ENCODE peak calls at places on chromosomes 1 and 21, in five cellular contexts. W is NCI-H774, V is GM10248, E is retinal pigment epithelial cell, Y is NCI-H1694 treated with DMSO at 0.1 percent for 48 hours. B is an unnamed sample.

GRCh38 chr1:1899266-1899966 is 8.5 kb upstream of the GNB1 start:
- DNase-seq in V (peak), Y (no peak), W (no peak), E (no peak), B (no peak)

GRCh38 chr1:157830887-157831286 is 10.7 kb downstream of the CD5L start:
- DNase-seq in W (no peak), E (no peak), Y (no peak), V (no peak), B (no peak)

GRCh38 chr21:44006017-44006624 is 6.0 kb upstream of the TRAPPC10 start:
- DNase-seq in E (peak), W (no peak), Y (no peak), V (no peak), B (no peak)

GRCh38 chr1:81158592-81158991 is 642.1 kb upstream of the ADGRL2 start:
- DNase-seq in W (no peak), V (no peak), E (no peak), Y (no peak), B (no peak)

GRCh38 chr1:50099654-50100053 is 9.1 kb upstream of the ELAVL4 start:
- DNase-seq in V (no peak), W (no peak), E (no peak), Y (no peak), B (no peak)

GRCh38 chr1:246497331-246497915 is 9.7 kb downstream of the SMYD3 start:
- DNase-seq in E (peak), Y (peak), W (peak), V (peak), B (no peak)

GRCh38 chr1:203871114-203871875 is 9.9 kb downstream of the SNRPE start:
- DNase-seq in W (peak), V (peak), E (no peak), Y (peak), B (peak)

GRCh38 chr1:168879906-168880734 is 151.1 kb upstream of the DPT start:
- DNase-seq in V (no peak), W (no peak), Y (no peak), E (no peak), B (peak)

GRCh38 chr1:46524843-46525242 is 26.6 kb downstream of the KNCN start:
- DNase-seq in E (no peak), W (no peak), Y (no peak), V (no peak), B (no peak)

GRCh38 chr1:223887724-223888428 is 42.1 kb upstream of the TP53BP2 start:
- DNase-seq in W (no peak), V (no peak), E (peak), Y (no peak), B (peak)

GRCh38 chr1:86067626-86068025 is 88.9 kb downstream of the COL24A1 start:
- DNase-seq in E (peak), V (no peak), Y (no peak), W (no peak), B (no peak)

GRCh38 chr1:198775606-198776005 is 136.8 kb downstream of the PTPRC start:
- DNase-seq in V (no peak), E (no peak), W (no peak), Y (no peak), B (no peak)

GRCh38 chr1:59081795-59082194 is 215.1 kb upstream of the FGGY start:
- DNase-seq in W (no peak), Y (no peak), E (no peak), V (no peak), B (no peak)

GRCh38 chr1:174005032-174005431 is 17.1 kb downstream of the RC3H1 start:
- DNase-seq in E (no peak), W (no peak), V (peak), Y (no peak), B (no peak)

GRCh38 chr1:25145775-25146381 is 86.4 kb downstream of the SYF2 start:
- DNase-seq in W (no peak), E (no peak), V (peak), Y (no peak), B (no peak)

GRCh38 chr1:47711211-47711847 is 273.5 kb downstream of the FOXD2 start:
- DNase-seq in V (no peak), Y (no peak), E (no peak), W (no peak), B (no peak)

GRCh38 chr1:109396971-109397370 is 747 bp downstream of the SORT1 start:
- DNase-seq in W (no peak), Y (no peak), V (no peak), E (no peak), B (no peak)

GRCh38 chr1:153260980-153261792 is 1.7 kb downstream of the LORICRIN start:
- DNase-seq in Y (no peak), W (no peak), E (no peak), V (no peak), B (no peak)

GRCh38 chr1:12171206-12172041 is 4.6 kb downstream of the TNFRSF1B start:
- DNase-seq in W (no peak), E (no peak), Y (no peak), V (no peak), B (no peak)

GRCh38 chr1:153939476-153939875 is 7.0 kb downstream of the DENND4B start:
- DNase-seq in E (no peak), Y (no peak), W (no peak), V (no peak), B (no peak)

GRCh38 chr21:35400233-35400939 is 351.3 kb upstream of the RUNX1 start:
- DNase-seq in E (peak), Y (peak), W (peak), V (peak), B (peak)

GRCh38 chr1:17875882-17876280 is 120.7 kb downstream of the ACTL8 start:
- DNase-seq in W (no peak), V (no peak), Y (no peak), E (peak), B (no peak)

B was measured in ureter.